ENCODE peak calls at places on chromosomes 2 and 18, in five cellular contexts. W, F, J, T and Y are unnamed samples.

GRCh38 chr2:31249009-31249690 is 15.2 kb downstream of the EHD3 start:
- DNase-seq in W (no peak), F (no peak), J (no peak), T (no peak), Y (no peak)

GRCh38 chr2:62410015-62410453 is 96.0 kb downstream of the TMEM17 start:
- DNase-seq in W (no peak), F (no peak), J (no peak), T (no peak), Y (no peak)

GRCh38 chr2:231250698-231251097 is 52.3 kb downstream of the ARMC9 start:
- DNase-seq in W (no peak), F (no peak), J (no peak), T (no peak), Y (no peak)

GRCh38 chr2:217396165-217396564 is 536.3 kb upstream of the TNP1 start:
- DNase-seq in W (no peak), F (no peak), J (no peak), T (no peak), Y (no peak)

GRCh38 chr18:78724214-78724834 is 255.3 kb upstream of the SALL3 start:
- DNase-seq in W (no peak), F (peak), J (no peak), T (no peak), Y (peak)

GRCh38 chr2:205041472-205042130 is 496.3 kb downstream of the PARD3B start:
- DNase-seq in W (no peak), F (no peak), J (no peak), T (no peak), Y (no peak)

GRCh38 chr2:165239230-165239629 is at the start of gene SCN2A:
- DNase-seq in W (no peak), F (no peak), J (peak), T (no peak), Y (no peak)

GRCh38 chr2:49940616-49941015 is 786.3 kb upstream of the FSHR start:
- DNase-seq in W (no peak), F (no peak), J (no peak), T (no peak), Y (no peak)

GRCh38 chr2:161239416-161240109 is 68.7 kb upstream of the PSMD14 start:
- DNase-seq in W (no peak), F (no peak), J (no peak), T (no peak), Y (no peak)

GRCh38 chr18:48179005-48179404 is 230.2 kb downstream of the ZBTB7C start:
- DNase-seq in W (no peak), F (peak), J (no peak), T (no peak), Y (peak)

GRCh38 chr18:64110692-64111480 is 38.0 kb downstream of the LINC00305 start:
- DNase-seq in W (no peak), F (no peak), J (no peak), T (no peak), Y (no peak)

GRCh38 chr2:241842620-241843211 is 16.0 kb downstream of the PDCD1 start:
- DNase-seq in W (no peak), F (peak), J (no peak), T (peak), Y (peak)

GRCh38 chr2:202049840-202050239 is 16.2 kb downstream of the FZD7 start:
- DNase-seq in W (no peak), F (no peak), J (peak), T (no peak), Y (no peak)

GRCh38 chr2:219059725-219060682 is 717 bp downstream of the IHH start:
- DNase-seq in W (no peak), F (peak), J (no peak), T (no peak), Y (no peak)

GRCh38 chr2:207253946-207254345 is 88.2 kb upstream of the KLF7 start:
- DNase-seq in W (no peak), F (no peak), J (no peak), T (no peak), Y (no peak)

GRCh38 chr2:106970471-106971261 is 84.7 kb upstream of the ST6GAL2 start:
- DNase-seq in W (no peak), F (no peak), J (no peak), T (no peak), Y (no peak)

GRCh38 chr2:144596074-144596871 is 76.4 kb upstream of the ZEB2 start:
- DNase-seq in W (no peak), F (no peak), J (no peak), T (no peak), Y (no peak)
- TF ChIP-seq POLR2AphosphoS5 in W (no peak), F (no peak), J (peak), T (no peak), Y (no peak)

DNA sequence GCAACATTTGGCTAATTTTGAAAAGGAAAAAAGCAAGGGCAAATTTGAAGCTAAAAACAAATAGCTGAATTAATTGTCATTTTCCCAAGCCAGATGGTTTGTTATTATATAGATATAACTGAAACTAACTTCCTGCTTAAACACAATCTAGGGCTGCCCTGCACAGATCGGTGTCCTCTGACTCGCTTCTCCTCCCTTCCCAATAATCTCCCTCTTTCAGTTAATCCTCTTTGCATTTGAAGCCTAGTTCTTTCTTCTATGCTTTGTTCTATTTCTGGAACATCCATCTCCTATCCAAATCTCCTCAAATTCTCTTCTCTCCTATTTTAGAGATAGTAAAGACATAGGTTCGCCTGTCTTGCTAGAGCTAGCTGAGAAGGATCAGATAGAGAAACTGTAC is 328.1 kb downstream of the SLC8A1 start:
- DNase-seq in W (no peak), F (no peak), J (no peak), T (no peak), Y (no peak)
- H3K4me3 ChIP-seq in W (no peak), F (no peak), J (no peak), T (no peak), Y (no peak)

DNA sequence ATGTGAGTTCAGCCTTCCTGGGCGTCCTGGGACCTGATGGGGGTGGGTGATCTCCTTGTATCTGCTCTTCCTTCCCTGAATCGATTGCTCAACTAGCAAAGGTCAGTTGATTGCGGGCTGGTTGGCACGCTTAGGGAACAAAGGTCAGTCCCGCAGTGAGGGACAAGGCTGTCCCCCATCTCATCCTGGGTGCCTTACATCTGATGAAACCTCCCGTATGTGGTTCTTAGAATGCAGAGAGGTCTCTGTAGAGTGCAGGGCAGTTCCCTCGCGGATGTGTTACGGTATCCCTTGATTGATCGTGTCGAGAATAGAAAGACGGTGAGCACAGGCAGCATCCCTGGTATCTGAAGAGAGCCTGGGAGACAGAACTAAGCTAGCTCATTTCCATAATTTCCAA is 56.4 kb upstream of the RBM44 start:
- DNase-seq in W (no peak), F (no peak), J (no peak), T (no peak), Y (peak)
- TF ChIP-seq EP300 in W (no peak), F (no peak), J (no peak), T (no peak), Y (no peak)

GRCh38 chr2:28765316-28765715 is 13.7 kb downstream of the PPP1CB start:
- DNase-seq in W (no peak), F (no peak), J (no peak), T (no peak), Y (no peak)

GRCh38 chr2:28766070-28766469 is 14.4 kb downstream of the PPP1CB start:
- DNase-seq in W (no peak), F (no peak), J (no peak), T (no peak), Y (no peak)

GRCh38 chr2:28767367-28767766 is 15.7 kb downstream of the PPP1CB start:
- DNase-seq in W (no peak), F (no peak), J (no peak), T (no peak), Y (no peak)

GRCh38 chr2:28764909-28765308 is 13.3 kb downstream of the PPP1CB start:
- DNase-seq in W (no peak), F (no peak), J (no peak), T (no peak), Y (no peak)

GRCh38 chr2:28761420-28761819 is 9.8 kb downstream of the PPP1CB start:
- DNase-seq in W (no peak), F (no peak), J (no peak), T (no peak), Y (no peak)
- TF ChIP-seq POLR2AphosphoS5 in W (no peak), F (no peak), J (no peak), T (no peak), Y (no peak)

DNA sequence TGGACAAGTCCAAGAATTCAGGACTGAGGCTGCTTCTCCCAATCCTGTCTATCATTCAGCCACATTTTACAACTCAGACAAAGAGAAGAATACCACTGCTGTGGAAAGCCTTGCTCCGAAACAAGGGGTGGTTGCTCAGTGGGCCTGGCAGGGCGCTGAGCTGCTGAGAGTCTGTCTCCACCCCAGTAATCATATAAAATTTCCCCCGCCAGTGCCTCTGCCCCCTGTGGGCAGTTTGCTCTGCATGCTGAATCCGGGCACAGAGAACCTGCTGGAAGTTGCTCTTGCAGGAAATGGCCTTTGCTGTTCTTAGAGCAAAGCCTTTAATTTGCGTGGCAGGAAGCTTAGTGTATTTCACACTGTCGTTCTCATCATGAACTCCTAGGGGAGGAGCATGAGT is 85.2 kb upstream of the KLHL29 start:
- DNase-seq in W (no peak), F (no peak), J (no peak), T (no peak), Y (no peak)
- H3K4me3 ChIP-seq in W (no peak), F (no peak), J (no peak), T (no peak), Y (no peak)

DNA sequence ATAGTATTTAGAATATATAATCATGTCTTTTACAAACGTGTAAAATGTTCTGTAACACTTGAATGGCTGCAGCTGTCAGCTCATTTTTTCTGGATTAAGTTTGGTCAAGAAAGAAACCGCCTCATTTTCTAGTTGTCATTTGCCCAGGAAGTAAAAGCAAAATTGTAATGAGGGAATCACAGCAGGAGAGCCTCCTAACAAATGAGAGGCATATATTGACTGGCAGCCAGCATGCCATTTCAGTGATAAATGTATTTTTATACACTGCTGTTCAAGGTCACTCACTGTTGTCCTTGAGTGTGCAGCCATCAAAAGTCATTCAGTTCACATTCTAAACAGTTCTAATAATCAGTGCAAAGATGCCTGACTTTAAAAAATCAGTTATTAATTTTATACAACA is 144.3 kb upstream of the BOD1L2 start:
- DNase-seq in W (no peak), F (no peak), J (no peak), T (no peak), Y (no peak)
- TF ChIP-seq EP300 in W (no peak), F (no peak), J (no peak), T (no peak), Y (no peak)

GRCh38 chr18:49275448-49275847 is 185.0 kb downstream of the DYM start:
- DNase-seq in W (no peak), F (no peak), J (no peak), T (no peak), Y (no peak)

GRCh38 chr18:49277395-49278036 is 182.9 kb downstream of the DYM start:
- DNase-seq in W (no peak), F (no peak), J (no peak), T (no peak), Y (no peak)

GRCh38 chr18:49276680-49277079 is 183.8 kb downstream of the DYM start:
- DNase-seq in W (no peak), F (no peak), J (no peak), T (no peak), Y (no peak)

GRCh38 chr18:49279487-49279886 is 181.0 kb downstream of the DYM start:
- DNase-seq in W (no peak), F (no peak), J (no peak), T (no peak), Y (no peak)

GRCh38 chr18:49279041-49279440 is 181.4 kb downstream of the DYM start:
- DNase-seq in W (no peak), F (no peak), J (no peak), T (no peak), Y (no peak)
- TF ChIP-seq POLR2AphosphoS5 in W (no peak), F (no peak), J (no peak), T (no peak), Y (no peak)